ENCODE peak calls at places on chromosomes 3 and 15, in ten cellular contexts. One of them, this sample, is unnamed.

GRCh38 chr3:97510795-97511194 is 253.8 kb upstream of the ARL6 start:
- DNase-seq in endothelial cell of umbilical vein: no peak
- DNase-seq in coronary artery: no peak
- DNase-seq in brain microvascular endothelial cell: no peak
- DNase-seq in stomach: no peak
- DNase-seq in A549: no peak
- DNase-seq in dorsolateral prefrontal cortex: no peak
- DNase-seq in MCF 10A: no peak
- DNase-seq in mucosa of descending colon: peak
- DNase-seq in Calu3: no peak
- DNase-seq in this sample: no peak

GRCh38 chr3:60854762-60855161 is 396.5 kb downstream of the FHIT start:
- DNase-seq in brain microvascular endothelial cell: no peak
- DNase-seq in dorsolateral prefrontal cortex: no peak
- DNase-seq in mucosa of descending colon: no peak
- DNase-seq in Calu3: no peak
- DNase-seq in MCF 10A: no peak
- DNase-seq in A549: no peak
- DNase-seq in coronary artery: no peak
- DNase-seq in endothelial cell of umbilical vein: no peak
- DNase-seq in stomach: no peak
- DNase-seq in this sample: no peak

GRCh38 chr3:193974591-193974990 is 161.4 kb upstream of the HES1 start:
- DNase-seq in MCF 10A: no peak
- DNase-seq in coronary artery: no peak
- DNase-seq in brain microvascular endothelial cell: peak
- DNase-seq in mucosa of descending colon: no peak
- DNase-seq in Calu3: no peak
- DNase-seq in A549: no peak
- DNase-seq in stomach: no peak
- DNase-seq in endothelial cell of umbilical vein: no peak
- DNase-seq in dorsolateral prefrontal cortex: no peak
- DNase-seq in this sample: no peak

GRCh38 chr3:23174426-23175039 is 28.6 kb upstream of the UBE2E2 start:
- DNase-seq in stomach: no peak
- DNase-seq in coronary artery: no peak
- DNase-seq in brain microvascular endothelial cell: no peak
- DNase-seq in Calu3: no peak
- DNase-seq in dorsolateral prefrontal cortex: no peak
- DNase-seq in mucosa of descending colon: no peak
- DNase-seq in MCF 10A: no peak
- DNase-seq in endothelial cell of umbilical vein: no peak
- DNase-seq in A549: no peak
- DNase-seq in this sample: no peak

GRCh38 chr3:171842864-171843511 is at the start of gene TMEM212:
- DNase-seq in dorsolateral prefrontal cortex: no peak
- DNase-seq in endothelial cell of umbilical vein: peak
- DNase-seq in Calu3: no peak
- DNase-seq in MCF 10A: no peak
- DNase-seq in mucosa of descending colon: no peak
- DNase-seq in stomach: no peak
- DNase-seq in A549: peak
- DNase-seq in coronary artery: no peak
- DNase-seq in brain microvascular endothelial cell: no peak
- DNase-seq in this sample: no peak

GRCh38 chr15:70343961-70344360 is 246.2 kb upstream of the TLE3 start:
- DNase-seq in brain microvascular endothelial cell: no peak
- DNase-seq in A549: no peak
- DNase-seq in coronary artery: peak
- DNase-seq in dorsolateral prefrontal cortex: no peak
- DNase-seq in Calu3: no peak
- DNase-seq in mucosa of descending colon: no peak
- DNase-seq in stomach: no peak
- DNase-seq in MCF 10A: no peak
- DNase-seq in endothelial cell of umbilical vein: no peak
- DNase-seq in this sample: no peak

GRCh38 chr15:69340243-69340991 is 41.7 kb downstream of the PAQR5 start:
- DNase-seq in Calu3: no peak
- DNase-seq in A549: no peak
- DNase-seq in endothelial cell of umbilical vein: peak
- DNase-seq in mucosa of descending colon: no peak
- DNase-seq in coronary artery: no peak
- DNase-seq in dorsolateral prefrontal cortex: no peak
- DNase-seq in stomach: no peak
- DNase-seq in MCF 10A: no peak
- DNase-seq in brain microvascular endothelial cell: no peak
- DNase-seq in this sample: no peak

GRCh38 chr3:122186372-122186771 is 2.9 kb downstream of the CASR start:
- DNase-seq in MCF 10A: no peak
- DNase-seq in dorsolateral prefrontal cortex: no peak
- DNase-seq in endothelial cell of umbilical vein: no peak
- DNase-seq in stomach: no peak
- DNase-seq in coronary artery: no peak
- DNase-seq in Calu3: no peak
- DNase-seq in brain microvascular endothelial cell: no peak
- DNase-seq in mucosa of descending colon: no peak
- DNase-seq in A549: no peak
- DNase-seq in this sample: no peak

GRCh38 chr3:121483290-121483689 is 62.5 kb downstream of the POLQ start:
- DNase-seq in endothelial cell of umbilical vein: no peak
- DNase-seq in brain microvascular endothelial cell: no peak
- DNase-seq in coronary artery: no peak
- DNase-seq in MCF 10A: no peak
- DNase-seq in dorsolateral prefrontal cortex: no peak
- DNase-seq in mucosa of descending colon: no peak
- DNase-seq in Calu3: no peak
- DNase-seq in A549: no peak
- DNase-seq in stomach: no peak
- DNase-seq in this sample: no peak

GRCh38 chr15:38699633-38700230 is 135.1 kb upstream of the RASGRP1 start:
- DNase-seq in endothelial cell of umbilical vein: peak
- DNase-seq in coronary artery: no peak
- DNase-seq in A549: peak
- DNase-seq in dorsolateral prefrontal cortex: peak
- DNase-seq in brain microvascular endothelial cell: peak
- DNase-seq in stomach: peak
- DNase-seq in mucosa of descending colon: peak
- DNase-seq in MCF 10A: peak
- DNase-seq in Calu3: peak
- DNase-seq in this sample: peak

GRCh38 chr3:26721047-26721446 is 98.5 kb downstream of the LRRC3B start:
- DNase-seq in A549: no peak
- DNase-seq in MCF 10A: no peak
- DNase-seq in dorsolateral prefrontal cortex: no peak
- DNase-seq in Calu3: no peak
- DNase-seq in mucosa of descending colon: no peak
- DNase-seq in coronary artery: no peak
- DNase-seq in endothelial cell of umbilical vein: no peak
- DNase-seq in stomach: no peak
- DNase-seq in brain microvascular endothelial cell: no peak
- DNase-seq in this sample: no peak
- TF ChIP-seq CTCF in A549: no peak
- TF ChIP-seq CTCF in MCF 10A: no peak
- TF ChIP-seq CTCF in dorsolateral prefrontal cortex: no peak
- TF ChIP-seq CTCF in Calu3: no peak
- TF ChIP-seq CTCF in mucosa of descending colon: no peak
- TF ChIP-seq CTCF in coronary artery: no peak
- TF ChIP-seq CTCF in endothelial cell of umbilical vein: no peak
- TF ChIP-seq CTCF in stomach: no peak
- TF ChIP-seq CTCF in brain microvascular endothelial cell: no peak
- TF ChIP-seq CTCF in this sample: no peak

GRCh38 chr15:89442671-89443307 is 53.6 kb downstream of the RHCG start:
- DNase-seq in coronary artery: no peak
- DNase-seq in mucosa of descending colon: peak
- DNase-seq in MCF 10A: peak
- DNase-seq in A549: peak
- DNase-seq in Calu3: peak
- DNase-seq in endothelial cell of umbilical vein: no peak
- DNase-seq in dorsolateral prefrontal cortex: peak
- DNase-seq in stomach: peak
- DNase-seq in brain microvascular endothelial cell: peak
- DNase-seq in this sample: peak
- TF ChIP-seq CTCF in coronary artery: no peak
- TF ChIP-seq CTCF in mucosa of descending colon: no peak
- TF ChIP-seq CTCF in MCF 10A: peak
- TF ChIP-seq CTCF in A549: peak
- TF ChIP-seq CTCF in Calu3: peak
- TF ChIP-seq CTCF in endothelial cell of umbilical vein: peak
- TF ChIP-seq CTCF in dorsolateral prefrontal cortex: peak
- TF ChIP-seq CTCF in stomach: peak
- TF ChIP-seq CTCF in brain microvascular endothelial cell: peak
- TF ChIP-seq CTCF in this sample: peak

GRCh38 chr3:112437146-112438022 is 61.9 kb downstream of the BTLA start:
- DNase-seq in A549: peak
- DNase-seq in brain microvascular endothelial cell: peak
- DNase-seq in mucosa of descending colon: no peak
- DNase-seq in coronary artery: no peak
- DNase-seq in dorsolateral prefrontal cortex: no peak
- DNase-seq in stomach: no peak
- DNase-seq in Calu3: no peak
- DNase-seq in endothelial cell of umbilical vein: peak
- DNase-seq in MCF 10A: peak
- DNase-seq in this sample: peak
- TF ChIP-seq CTCF in A549: peak
- TF ChIP-seq CTCF in brain microvascular endothelial cell: peak
- TF ChIP-seq CTCF in mucosa of descending colon: no peak
- TF ChIP-seq CTCF in coronary artery: no peak
- TF ChIP-seq CTCF in dorsolateral prefrontal cortex: no peak
- TF ChIP-seq CTCF in stomach: no peak
- TF ChIP-seq CTCF in Calu3: no peak
- TF ChIP-seq CTCF in endothelial cell of umbilical vein: peak
- TF ChIP-seq CTCF in MCF 10A: peak
- TF ChIP-seq CTCF in this sample: peak

GRCh38 chr3:19173945-19174344 is 25.6 kb downstream of the KCNH8 start:
- DNase-seq in brain microvascular endothelial cell: no peak
- DNase-seq in mucosa of descending colon: no peak
- DNase-seq in A549: no peak
- DNase-seq in MCF 10A: no peak
- DNase-seq in dorsolateral prefrontal cortex: no peak
- DNase-seq in Calu3: no peak
- DNase-seq in stomach: no peak
- DNase-seq in endothelial cell of umbilical vein: no peak
- DNase-seq in coronary artery: no peak
- DNase-seq in this sample: no peak
- TF ChIP-seq CTCF in brain microvascular endothelial cell: no peak
- TF ChIP-seq CTCF in mucosa of descending colon: no peak
- TF ChIP-seq CTCF in A549: no peak
- TF ChIP-seq CTCF in MCF 10A: peak
- TF ChIP-seq CTCF in dorsolateral prefrontal cortex: peak
- TF ChIP-seq CTCF in Calu3: no peak
- TF ChIP-seq CTCF in stomach: no peak
- TF ChIP-seq CTCF in endothelial cell of umbilical vein: no peak
- TF ChIP-seq CTCF in coronary artery: no peak
- TF ChIP-seq CTCF in this sample: no peak

DNA sequence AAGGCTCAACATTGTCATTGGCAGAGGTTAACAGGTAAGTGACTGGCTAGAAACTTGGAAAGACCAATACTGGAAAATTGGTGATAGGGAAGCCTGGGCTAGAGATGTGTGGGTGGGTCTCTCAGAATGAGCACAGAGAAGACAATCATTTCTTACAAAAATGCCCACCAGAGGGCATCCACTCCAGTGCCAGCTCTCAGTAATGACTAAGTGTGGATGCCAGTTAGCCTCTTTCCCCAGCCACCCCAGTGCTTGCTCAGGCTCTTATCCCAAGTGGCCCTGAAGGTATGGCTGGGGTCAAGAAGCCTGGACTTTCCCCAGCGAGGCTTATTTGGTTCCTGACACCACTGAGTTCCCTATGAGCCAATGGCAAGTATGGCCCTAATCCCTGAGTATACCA is 115.9 kb upstream of the ST8SIA2 start:
- DNase-seq in MCF 10A: peak
- DNase-seq in mucosa of descending colon: no peak
- DNase-seq in endothelial cell of umbilical vein: no peak
- DNase-seq in dorsolateral prefrontal cortex: no peak
- DNase-seq in stomach: no peak
- DNase-seq in A549: peak
- DNase-seq in brain microvascular endothelial cell: peak
- DNase-seq in coronary artery: no peak
- DNase-seq in Calu3: peak
- DNase-seq in this sample: no peak
- TF ChIP-seq CTCF in MCF 10A: peak
- TF ChIP-seq CTCF in mucosa of descending colon: no peak
- TF ChIP-seq CTCF in endothelial cell of umbilical vein: no peak
- TF ChIP-seq CTCF in dorsolateral prefrontal cortex: peak
- TF ChIP-seq CTCF in stomach: peak
- TF ChIP-seq CTCF in A549: peak
- TF ChIP-seq CTCF in brain microvascular endothelial cell: peak
- TF ChIP-seq CTCF in coronary artery: no peak
- TF ChIP-seq CTCF in Calu3: peak
- TF ChIP-seq CTCF in this sample: no peak

DNA sequence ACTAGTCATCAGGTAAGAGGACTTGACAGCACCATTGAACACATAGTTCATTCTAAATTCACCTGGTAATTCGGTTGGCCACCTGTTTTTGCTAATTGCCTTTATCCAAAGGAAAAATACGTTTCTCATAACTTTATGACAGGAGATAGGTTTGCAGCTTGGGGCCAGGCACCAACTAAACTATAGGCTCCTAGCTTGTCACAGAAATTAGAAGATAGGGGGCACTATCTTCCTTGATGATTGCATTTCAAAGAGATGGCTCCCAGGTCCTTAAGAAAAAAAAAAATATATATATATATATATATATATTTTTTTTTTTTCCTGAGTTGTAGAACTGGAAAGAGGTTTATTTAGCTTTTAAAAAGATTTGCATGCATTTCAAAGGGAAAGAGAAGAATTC is 563.6 kb downstream of the NAALADL2 start:
- DNase-seq in coronary artery: no peak
- DNase-seq in endothelial cell of umbilical vein: no peak
- DNase-seq in Calu3: no peak
- DNase-seq in brain microvascular endothelial cell: no peak
- DNase-seq in dorsolateral prefrontal cortex: no peak
- DNase-seq in mucosa of descending colon: no peak
- DNase-seq in stomach: no peak
- DNase-seq in MCF 10A: no peak
- DNase-seq in A549: no peak
- DNase-seq in this sample: no peak
- TF ChIP-seq CTCF in coronary artery: no peak
- TF ChIP-seq CTCF in endothelial cell of umbilical vein: no peak
- TF ChIP-seq CTCF in Calu3: no peak
- TF ChIP-seq CTCF in brain microvascular endothelial cell: no peak
- TF ChIP-seq CTCF in dorsolateral prefrontal cortex: no peak
- TF ChIP-seq CTCF in mucosa of descending colon: no peak
- TF ChIP-seq CTCF in stomach: no peak
- TF ChIP-seq CTCF in MCF 10A: no peak
- TF ChIP-seq CTCF in A549: no peak
- TF ChIP-seq CTCF in this sample: no peak

This sample was measured in GM20000.